ENCODE peak calls at places on chromosomes 4 and X, in four cellular contexts. V, L, D and M are unnamed samples.

GRCh38 chrX:119190736-119191282 is 45.3 kb upstream of the PGRMC1 start:
- DNase-seq in L (no peak), V (no peak), D (peak; percentile 65), M (no peak)

GRCh38 chr4:36174570-36174969 is 69.7 kb downstream of the ARAP2 start:
- DNase-seq in V (no peak), L (no peak), D (no peak), M (no peak)

GRCh38 chr4:113106076-113106475 is 56.6 kb downstream of the ANK2 start:
- DNase-seq in V (peak; percentile 10), L (no peak), D (peak; percentile 77), M (no peak)

GRCh38 chrX:148914783-148915182 is 414.4 kb downstream of the AFF2 start:
- DNase-seq in L (no peak), D (no peak), V (no peak), M (no peak)

GRCh38 chrX:132373610-132374009 is 115.2 kb downstream of the MBNL3 start:
- DNase-seq in L (no peak), V (no peak), D (peak; percentile 11), M (no peak)

GRCh38 chr4:52408471-52408870 is 250.6 kb downstream of the USP46 start:
- DNase-seq in D (no peak), L (no peak), V (no peak), M (no peak)

GRCh38 chr4:156656911-156657310 is 314.7 kb downstream of the PDGFC start:
- DNase-seq in L (no peak), V (no peak), D (peak; percentile 59), M (no peak)

GRCh38 chr4:152460488-152460887 is 75.4 kb downstream of the FBXW7 start:
- DNase-seq in D (peak; percentile 84), V (peak; percentile 14), L (peak; percentile 29), M (no peak)

GRCh38 chr4:77156912-77157858 is at the start of gene CCNG2:
- DNase-seq in V (peak; percentile 51), D (peak; percentile 32), L (peak; percentile 99), M (peak; percentile 66)

GRCh38 chr4:2714071-2714770 is 41.9 kb downstream of the TNIP2 start:
- DNase-seq in D (peak; percentile 76), V (no peak), L (no peak), M (no peak)

GRCh38 chrX:37712458-37712857 is 26.9 kb downstream of the XK start:
- DNase-seq in L (no peak), V (peak; percentile 66), D (peak; percentile 19), M (no peak)

GRCh38 chrX:150547511-150548115 is 20.8 kb upstream of the MTM1 start:
- DNase-seq in L (no peak), D (peak; percentile 36), V (no peak), M (peak; percentile 62)

GRCh38 chrX:137427813-137428212 is 138.1 kb upstream of the ZIC3 start:
- DNase-seq in L (no peak), D (no peak), V (no peak), M (no peak)
- H3K4me3 ChIP-seq in L (no peak overlapping the region), D (peak overlapping the region; percentile 60), V (peak overlapping the region; percentile 22), M (peak overlapping the region; percentile 48)

DNA sequence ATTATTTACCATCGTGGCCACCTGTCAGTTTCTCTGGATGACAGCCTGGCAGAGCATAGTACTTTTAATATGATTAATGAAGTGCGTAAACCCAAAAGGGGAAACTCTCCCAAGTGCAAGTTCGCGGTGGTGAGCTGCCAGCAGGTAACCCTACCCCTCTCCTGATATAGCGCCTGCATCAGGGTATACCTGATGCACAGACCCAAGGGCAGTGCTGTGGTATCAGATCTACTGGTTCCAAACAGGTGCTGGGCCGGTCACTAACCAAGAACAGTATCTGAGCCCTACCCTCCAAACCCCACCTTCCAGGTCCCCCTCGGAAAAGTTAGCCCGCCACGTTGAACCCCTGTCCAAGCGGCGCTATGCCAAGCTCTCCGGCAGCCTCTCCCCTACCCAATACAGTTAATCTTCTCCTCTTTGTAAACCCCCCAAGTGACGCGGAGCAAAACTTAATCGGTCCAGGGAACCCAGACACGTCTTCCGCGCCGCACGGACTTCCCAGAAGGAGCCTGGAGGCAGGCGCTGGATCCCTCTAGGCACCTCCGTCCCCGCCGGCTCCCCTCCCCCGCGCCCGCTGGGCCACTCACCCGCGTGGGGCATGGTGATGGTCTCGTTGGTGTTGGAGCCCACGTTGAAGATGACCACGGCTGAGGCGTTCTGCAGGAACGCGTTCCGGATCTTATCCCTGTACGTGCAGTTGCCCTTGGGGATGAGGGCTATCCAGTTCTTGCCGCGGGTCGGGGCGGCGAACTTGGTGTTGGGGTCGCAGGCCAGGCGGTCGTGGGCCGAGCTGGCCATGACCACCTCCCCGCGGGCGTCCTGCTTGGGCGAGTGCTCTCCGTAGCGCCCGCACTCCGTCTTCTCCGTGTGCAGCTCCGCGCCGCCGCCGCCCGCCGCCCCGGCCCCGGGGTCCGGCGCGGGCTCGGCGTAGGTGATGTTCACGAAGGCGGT is 1.3 kb downstream of the RNF150 start:
- DNase-seq in V (peak; percentile 3), L (no peak), D (peak; percentile 6), M (peak; percentile 50)
- H3K4me3 ChIP-seq in V (peak overlapping the region; percentile 35), L (no peak overlapping the region), D (peak overlapping the region; percentile 68), M (peak overlapping the region; percentile 72)

GRCh38 chr4:74206088-74206826 is 48.3 kb downstream of the MTHFD2L start:
- DNase-seq in D (peak; percentile 89), V (no peak), L (no peak), M (no peak)
- H3K4me3 ChIP-seq in D (peak overlapping the region; percentile 19), V (no peak overlapping the region), L (no peak overlapping the region), M (no peak overlapping the region)

GRCh38 chr4:174212061-174212460 is 71.4 kb downstream of the FBXO8 start:
- DNase-seq in D (no peak), L (no peak), V (no peak), M (no peak)
- H3K4me3 ChIP-seq in D (peak overlapping the region; percentile 57), L (no peak overlapping the region), V (no peak overlapping the region), M (no peak overlapping the region)

DNA sequence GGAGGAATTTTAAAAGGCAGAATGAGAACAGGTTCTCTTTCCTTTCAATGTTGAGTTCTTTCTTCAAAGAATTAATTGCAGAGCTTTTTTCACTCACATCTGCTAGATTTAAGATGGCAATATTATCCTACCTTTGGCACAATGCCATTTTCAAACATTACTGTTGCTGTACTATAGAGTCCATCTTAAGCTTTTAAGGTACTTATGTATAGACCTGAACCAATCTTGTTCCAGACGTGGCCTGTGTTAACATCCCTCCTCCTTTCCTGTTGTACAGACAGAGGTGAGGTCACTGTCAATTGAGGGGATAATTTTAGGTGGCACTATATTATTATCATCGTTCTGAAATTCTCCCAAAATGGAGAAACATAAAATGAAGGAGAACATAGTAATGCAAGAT is 53.0 kb upstream of the MYOZ2 start:
- DNase-seq in L (no peak), V (no peak), D (no peak), M (no peak)
- H3K4me3 ChIP-seq in L (no peak overlapping the region), V (no peak overlapping the region), D (no peak overlapping the region), M (no peak overlapping the region)

GRCh38 chrX:124212622-124213021 is 119.8 kb upstream of the TEX13D start:
- DNase-seq in V (peak; percentile 23), D (no peak), L (peak; percentile 11), M (no peak)
- H3K4me3 ChIP-seq in V (no peak overlapping the region), D (no peak overlapping the region), L (no peak overlapping the region), M (no peak overlapping the region)